ENCODE peak calls at places on chromosome 4, in four cellular contexts. V, S, N and H are unnamed samples.

GRCh38 chr4:48949518-48950207 is 36.4 kb upstream of the CWH43 start:
- DNase-seq in N (no peak), S (no peak), V (no peak), H (peak)

GRCh38 chr4:84957509-84958420 is 8.7 kb downstream of the WDFY3 start:
- DNase-seq in N (peak), S (no peak), V (no peak), H (no peak)

GRCh38 chr4:154507170-154507569 is 15.6 kb upstream of the DCHS2 start:
- DNase-seq in V (no peak), N (no peak), S (no peak), H (peak)

GRCh38 chr4:55125087-55125721 is at the start of gene KDR:
- DNase-seq in V (peak), S (peak), N (peak), H (no peak)

GRCh38 chr4:153530284-153530995 is 64.3 kb downstream of the TMEM131L start:
- DNase-seq in S (no peak), V (no peak), N (peak), H (no peak)

GRCh38 chr4:7206856-7207567 is 14.7 kb downstream of the SORCS2 start:
- DNase-seq in S (peak), V (peak), N (peak), H (no peak)

GRCh38 chr4:99714179-99714578 is 56.6 kb upstream of the C4orf54 start:
- DNase-seq in S (no peak), N (no peak), V (no peak), H (peak)

GRCh38 chr4:87251104-87251503 is 30.7 kb upstream of the KLHL8 start:
- DNase-seq in S (no peak), V (no peak), N (no peak), H (no peak)

GRCh38 chr4:158817562-158818370 is 48.9 kb downstream of the FNIP2 start:
- DNase-seq in N (peak), S (no peak), V (no peak), H (peak)

GRCh38 chr4:41142946-41143720 is 71.2 kb downstream of the APBB2 start:
- DNase-seq in N (peak), S (no peak), V (no peak), H (peak)

GRCh38 chr4:111499291-111499690 is 646.0 kb upstream of the FAM241A start:
- DNase-seq in N (no peak), S (no peak), V (no peak), H (no peak)

GRCh38 chr4:36026348-36026747 is 218.0 kb downstream of the ARAP2 start:
- DNase-seq in S (no peak), V (no peak), N (no peak), H (no peak)

GRCh38 chr4:86496094-86497060 is 97.7 kb upstream of the PTPN13 start:
- DNase-seq in S (no peak), V (peak), N (peak), H (peak)

GRCh38 chr4:8832130-8832930 is 39.3 kb downstream of the HMX1 start:
- DNase-seq in V (no peak), S (peak), N (peak), H (no peak)

GRCh38 chr4:88247148-88247547 is 37.2 kb downstream of the PPM1K start:
- DNase-seq in V (no peak), N (no peak), S (no peak), H (no peak)

GRCh38 chr4:146063143-146063542 is 112.4 kb upstream of the LSM6 start:
- DNase-seq in V (no peak), N (no peak), S (no peak), H (no peak)

GRCh38 chr4:92091335-92091734 is 212.4 kb upstream of the GRID2 start:
- DNase-seq in S (no peak), N (no peak), V (no peak), H (peak)

GRCh38 chr4:184118516-184118915 is 99.2 kb downstream of the ENPP6 start:
- DNase-seq in N (no peak), V (no peak), S (no peak), H (no peak)

GRCh38 chr4:42637861-42638260 is 19.0 kb downstream of the ATP8A1 start:
- DNase-seq in V (no peak), S (no peak), N (no peak), H (no peak)

GRCh38 chr4:80173387-80173786 is 23.9 kb upstream of the PRDM8 start:
- DNase-seq in S (no peak), V (no peak), N (peak), H (no peak)

GRCh38 chr4:186599483-186599882 is 44.1 kb upstream of the MTNR1A start:
- DNase-seq in V (no peak), N (no peak), S (no peak), H (no peak)

GRCh38 chr4:169620846-169621228 is 459 bp downstream of the CLCN3 start:
- DNase-seq in S (no peak), V (peak), N (peak), H (peak)

GRCh38 chr4:71775449-71775848 is 8.4 kb downstream of the GC start:
- DNase-seq in S (no peak), V (no peak), N (no peak), H (no peak)

GRCh38 chr4:72701987-72702819 is 133.2 kb upstream of the ADAMTS3 start:
- DNase-seq in V (peak), N (peak), S (no peak), H (peak)

GRCh38 chr4:103948244-103949018 is 228.6 kb upstream of the TACR3 start:
- DNase-seq in S (no peak), V (no peak), N (no peak), H (peak)